ENCODE peak calls at places on chromosomes 1 and 21, in seven cellular contexts. A is LoVo, O is tibial artery, Y is caudate nucleus, B is HTR-8/SVneo, K is A549, N is NCI-H187 treated with DMSO at 0.1 percent for 48 hours. E is an unnamed sample.
A peak's percentile ranks its signal among the peaks of the same experiment; 100 is the strongest.

GRCh38 chr1:20551161-20551560 is 1.2 kb upstream of the FAM43B start:
- DNase-seq in A (no peak), O (no peak), Y (no peak), B (no peak), K (no peak), N (no peak), E (no peak)

GRCh38 chr1:22731924-22732522 is 21.4 kb downstream of the EPHB2 start:
- DNase-seq in A (no peak), O (no peak), Y (no peak), B (no peak), K (no peak), N (no peak), E (no peak)

GRCh38 chr1:53061859-53062714 is at the start of gene PODN:
- DNase-seq in A (no peak), O (peak; percentile 67), Y (no peak), B (no peak), K (no peak), N (no peak), E (no peak)

GRCh38 chr1:13760921-13761320 is 60.9 kb downstream of the PRDM2 start:
- DNase-seq in A (no peak), O (no peak), Y (no peak), B (no peak), K (no peak), N (no peak), E (peak; percentile 38)

GRCh38 chr1:231616667-231617066 is 9.9 kb upstream of the DISC1 start:
- DNase-seq in A (no peak), O (no peak), Y (no peak), B (no peak), K (no peak), N (no peak), E (no peak)

GRCh38 chr1:38045431-38046332 is 911 bp downstream of the POU3F1 start:
- DNase-seq in A (no peak), O (no peak), Y (no peak), B (no peak), K (no peak), N (no peak), E (no peak)

GRCh38 chr1:106620521-106620954 is 435.9 kb upstream of the PRMT6 start:
- DNase-seq in A (no peak), O (no peak), Y (peak; percentile 6), B (no peak), K (no peak), N (no peak), E (peak; percentile 99)

GRCh38 chr1:38097256-38097655 is 50.7 kb upstream of the POU3F1 start:
- DNase-seq in A (no peak), O (no peak), Y (no peak), B (no peak), K (no peak), N (no peak), E (no peak)

GRCh38 chr1:29256395-29256794 is 20.1 kb downstream of the PTPRU start:
- DNase-seq in A (no peak), O (no peak), Y (no peak), B (no peak), K (no peak), N (no peak), E (no peak)

GRCh38 chr1:86704972-86705632 is 726 bp downstream of the SH3GLB1 start:
- DNase-seq in A (peak; percentile 37), O (peak; percentile 57), Y (peak; percentile 73), B (peak; percentile 14), K (peak; percentile 19), N (no peak), E (peak; percentile 42)

GRCh38 chr1:241964550-241965241 is 7.1 kb downstream of the BECN2 start:
- DNase-seq in A (no peak), O (peak; percentile 28), Y (no peak), B (no peak), K (no peak), N (no peak), E (no peak)

GRCh38 chr1:56099766-56100165 is 479.6 kb downstream of the PLPP3 start:
- DNase-seq in A (no peak), O (no peak), Y (no peak), B (no peak), K (no peak), N (no peak), E (no peak)

GRCh38 chr1:46086581-46086980 is 45.8 kb downstream of the PIK3R3 start:
- DNase-seq in A (no peak), O (no peak), Y (no peak), B (no peak), K (no peak), N (no peak), E (peak; percentile 53)

GRCh38 chr1:203281033-203281432 is 24.3 kb upstream of the BTG2 start:
- DNase-seq in A (peak; percentile 24), O (no peak), Y (no peak), B (no peak), K (peak; percentile 28), N (no peak), E (peak; percentile 85)

GRCh38 chr1:185656663-185657062 is 77.5 kb upstream of the HMCN1 start:
- DNase-seq in A (no peak), O (no peak), Y (no peak), B (no peak), K (no peak), N (no peak), E (no peak)

GRCh38 chr1:70061229-70061628 is 144.2 kb downstream of the LRRC40 start:
- DNase-seq in A (no peak), O (no peak), Y (no peak), B (no peak), K (no peak), N (no peak), E (no peak)

GRCh38 chr1:106793686-106794085 is 262.8 kb upstream of the PRMT6 start:
- DNase-seq in A (no peak), O (no peak), Y (no peak), B (no peak), K (no peak), N (no peak), E (no peak)

GRCh38 chr1:156505679-156506298 is 5.2 kb upstream of the MEF2D start:
- DNase-seq in A (no peak), O (no peak), Y (no peak), B (no peak), K (no peak), N (no peak), E (no peak)

GRCh38 chr1:168408531-168409242 is 128.0 kb downstream of the TBX19 start:
- DNase-seq in A (peak; percentile 91), O (no peak), Y (no peak), B (no peak), K (peak; percentile 32), N (no peak), E (peak; percentile 88)

GRCh38 chr21:29221259-29221744 is 77.4 kb upstream of the BACH1 start:
- DNase-seq in A (no peak), O (no peak), Y (no peak), B (peak; percentile 27), K (no peak), N (no peak), E (no peak)

GRCh38 chr1:197770243-197770642 is 5.0 kb downstream of the DENND1B start:
- DNase-seq in A (no peak), O (no peak), Y (no peak), B (no peak), K (no peak), N (no peak), E (no peak)

GRCh38 chr21:46068516-46069079 is 29.3 kb upstream of the COL6A2 start:
- DNase-seq in A (no peak), O (no peak), Y (no peak), B (no peak), K (no peak), N (no peak), E (no peak)

GRCh38 chr1:67436511-67437057 is 6.4 kb upstream of the SERBP1 start:
- DNase-seq in A (no peak), O (no peak), Y (no peak), B (no peak), K (no peak), N (no peak), E (no peak)

GRCh38 chr1:183139281-183139942 is 46.7 kb upstream of the LAMC2 start:
- DNase-seq in A (peak; percentile 73), O (no peak), Y (no peak), B (peak; percentile 11), K (peak; percentile 40), N (no peak), E (peak; percentile 90)

GRCh38 chr1:180610556-180611015 is 21.2 kb upstream of the XPR1 start:
- DNase-seq in A (no peak), O (no peak), Y (no peak), B (no peak), K (no peak), N (no peak), E (no peak)

E was measured in bronchial epithelial cell.